ENCODE peak calls at places on chromosomes 2 and 18, in five cellular contexts. G is GM12864, B is fibroblast of the aortic adventitia, R is mammary epithelial cell, Q is astrocyte of the spinal cord. H is an unnamed sample.

GRCh38 chr2:129922571-129923264 is 56.7 kb upstream of the RAB6C start:
- DNase-seq in G (no peak), B (no peak), R (no peak), Q (no peak), H (no peak)

GRCh38 chr2:101097638-101098037 is 53.5 kb downstream of the TBC1D8 start:
- DNase-seq in G (no peak), B (no peak), R (no peak), Q (no peak), H (no peak)

GRCh38 chr2:68134554-68134953 is 23.1 kb upstream of the PNO1 start:
- DNase-seq in G (no peak), B (no peak), R (no peak), Q (no peak), H (no peak)

GRCh38 chr2:33645861-33646260 is 46.8 kb upstream of the FAM98A start:
- DNase-seq in G (no peak), B (no peak), R (peak), Q (peak), H (no peak)

GRCh38 chr2:61220768-61221167 is 58.8 kb downstream of the C2orf74 start:
- DNase-seq in G (no peak), B (peak), R (peak), Q (peak), H (no peak)

GRCh38 chr18:8381801-8382459 is 227.3 kb upstream of the RAB12 start:
- DNase-seq in G (no peak), B (peak), R (no peak), Q (peak), H (no peak)

GRCh38 chr2:69554568-69554967 is 89.0 kb downstream of the AAK1 start:
- DNase-seq in G (no peak), B (no peak), R (no peak), Q (no peak), H (no peak)

GRCh38 chr18:77251730-77252050 is 2.0 kb downstream of the GALR1 start:
- DNase-seq in G (no peak), B (no peak), R (no peak), Q (no peak), H (no peak)

GRCh38 chr18:12121175-12122095 is 27.8 kb downstream of the ANKRD62 start:
- DNase-seq in G (no peak), B (peak), R (no peak), Q (no peak), H (no peak)
- TF ChIP-seq CTCF in G (peak), B (peak), R (peak), Q (peak), H (no peak)

GRCh38 chr2:86685351-86685750 is 34.7 kb upstream of the RMND5A start:
- DNase-seq in G (no peak), B (no peak), R (no peak), Q (no peak), H (no peak)

GRCh38 chr2:86686905-86687304 is 33.2 kb upstream of the RMND5A start:
- DNase-seq in G (no peak), B (no peak), R (no peak), Q (no peak), H (no peak)

GRCh38 chr2:86686460-86686859 is 33.6 kb upstream of the RMND5A start:
- DNase-seq in G (no peak), B (no peak), R (no peak), Q (no peak), H (no peak)
- TF ChIP-seq CTCF in G (no peak), B (no peak), R (no peak), Q (no peak), H (no peak)

GRCh38 chr2:174145827-174146226 is 102.5 kb downstream of the OLA1 start:
- DNase-seq in G (no peak), B (no peak), R (no peak), Q (no peak), H (no peak)
- TF ChIP-seq CTCF in G (no peak), B (no peak), R (no peak), Q (peak), H (no peak)

GRCh38 chr18:62716679-62717058 is 1.3 kb downstream of the PHLPP1 start:
- DNase-seq in G (no peak), B (no peak), R (peak), Q (peak), H (peak)
- TF ChIP-seq CTCF in G (no peak), B (no peak), R (peak), Q (peak), H (no peak)

DNA sequence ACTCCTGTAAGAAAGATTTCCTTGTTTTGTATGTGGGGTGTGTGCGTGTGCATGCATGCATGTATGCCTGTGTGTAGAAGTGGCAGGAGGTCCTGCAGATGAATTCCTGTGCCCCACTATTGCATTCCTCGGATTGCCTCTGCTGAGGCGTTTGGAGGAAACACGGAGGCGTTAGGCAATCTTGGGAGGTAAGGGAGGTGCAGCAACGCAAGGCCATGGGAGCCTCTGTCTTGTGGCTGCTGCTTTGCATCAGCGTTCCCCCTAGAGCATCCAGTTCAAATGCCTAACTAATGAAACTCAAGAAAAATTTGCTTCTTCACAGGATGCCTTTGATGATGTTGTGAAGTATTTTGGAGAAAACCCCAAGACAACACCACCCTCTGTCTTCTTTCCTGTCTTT is 80.0 kb downstream of the PRPF40A start:
- DNase-seq in G (no peak), B (no peak), R (no peak), Q (no peak), H (no peak)
- TF ChIP-seq CTCF in G (no peak), B (no peak), R (no peak), Q (no peak), H (no peak)